ENCODE peak calls at places on chromosomes 2 and 18, in nine cellular contexts. One of them, this sample, is unnamed.

GRCh38 chr2:191728710-191729597 is 51.0 kb downstream of the NABP1 start:
- DNase-seq in tibial nerve: no peak
- DNase-seq in ovary: no peak
- DNase-seq in IMR-90: peak; percentile 49
- DNase-seq in body of pancreas: no peak
- DNase-seq in lower leg skin: no peak
- DNase-seq in heart left ventricle: no peak
- DNase-seq in suprapubic skin: no peak
- DNase-seq in breast epithelium: no peak
- DNase-seq in this sample: no peak

GRCh38 chr2:4221434-4221833 is 518.1 kb downstream of the DCDC2C start:
- DNase-seq in tibial nerve: no peak
- DNase-seq in ovary: no peak
- DNase-seq in IMR-90: no peak
- DNase-seq in body of pancreas: no peak
- DNase-seq in lower leg skin: no peak
- DNase-seq in heart left ventricle: no peak
- DNase-seq in suprapubic skin: no peak
- DNase-seq in breast epithelium: no peak
- DNase-seq in this sample: no peak

GRCh38 chr2:96163768-96164429 is 18.7 kb upstream of the DUSP2 start:
- DNase-seq in tibial nerve: no peak
- DNase-seq in ovary: no peak
- DNase-seq in IMR-90: no peak
- DNase-seq in body of pancreas: no peak
- DNase-seq in lower leg skin: no peak
- DNase-seq in heart left ventricle: no peak
- DNase-seq in suprapubic skin: no peak
- DNase-seq in breast epithelium: no peak
- DNase-seq in this sample: no peak

GRCh38 chr2:212022966-212023365 is 515.6 kb downstream of the ERBB4 start:
- DNase-seq in tibial nerve: no peak
- DNase-seq in ovary: no peak
- DNase-seq in IMR-90: peak; percentile 55
- DNase-seq in body of pancreas: no peak
- DNase-seq in lower leg skin: no peak
- DNase-seq in heart left ventricle: no peak
- DNase-seq in suprapubic skin: no peak
- DNase-seq in breast epithelium: no peak
- DNase-seq in this sample: no peak

GRCh38 chr2:104733544-104733943 is 120.4 kb upstream of the POU3F3 start:
- DNase-seq in tibial nerve: no peak
- DNase-seq in ovary: no peak
- DNase-seq in IMR-90: no peak
- DNase-seq in body of pancreas: peak; percentile 24
- DNase-seq in lower leg skin: no peak
- DNase-seq in heart left ventricle: no peak
- DNase-seq in suprapubic skin: no peak
- DNase-seq in breast epithelium: no peak
- DNase-seq in this sample: no peak

GRCh38 chr2:219475278-219475677 is 23.4 kb upstream of the GMPPA start:
- DNase-seq in tibial nerve: no peak
- DNase-seq in ovary: no peak
- DNase-seq in IMR-90: no peak
- DNase-seq in body of pancreas: no peak
- DNase-seq in lower leg skin: no peak
- DNase-seq in heart left ventricle: no peak
- DNase-seq in suprapubic skin: no peak
- DNase-seq in breast epithelium: no peak
- DNase-seq in this sample: no peak

GRCh38 chr2:29304399-29304798 is 189.2 kb downstream of the CLIP4 start:
- DNase-seq in tibial nerve: no peak
- DNase-seq in ovary: no peak
- DNase-seq in IMR-90: no peak
- DNase-seq in body of pancreas: no peak
- DNase-seq in lower leg skin: no peak
- DNase-seq in heart left ventricle: no peak
- DNase-seq in suprapubic skin: no peak
- DNase-seq in breast epithelium: no peak
- DNase-seq in this sample: peak; percentile 69

GRCh38 chr2:23947350-23947749 is 7.1 kb downstream of the UBXN2A start:
- DNase-seq in tibial nerve: no peak
- DNase-seq in ovary: no peak
- DNase-seq in IMR-90: no peak
- DNase-seq in body of pancreas: no peak
- DNase-seq in lower leg skin: no peak
- DNase-seq in heart left ventricle: no peak
- DNase-seq in suprapubic skin: no peak
- DNase-seq in breast epithelium: no peak
- DNase-seq in this sample: no peak

GRCh38 chr2:156589381-156590079 is 153.4 kb downstream of the GPD2 start:
- DNase-seq in tibial nerve: no peak
- DNase-seq in ovary: peak; percentile 25
- DNase-seq in IMR-90: peak; percentile 62
- DNase-seq in body of pancreas: peak; percentile 35
- DNase-seq in lower leg skin: no peak
- DNase-seq in heart left ventricle: peak; percentile 6
- DNase-seq in suprapubic skin: no peak
- DNase-seq in breast epithelium: no peak
- DNase-seq in this sample: peak; percentile 21

GRCh38 chr2:8582850-8583399 is 98.9 kb upstream of the ID2 start:
- DNase-seq in tibial nerve: no peak
- DNase-seq in ovary: no peak
- DNase-seq in IMR-90: no peak
- DNase-seq in body of pancreas: no peak
- DNase-seq in lower leg skin: no peak
- DNase-seq in heart left ventricle: no peak
- DNase-seq in suprapubic skin: peak; percentile 71
- DNase-seq in breast epithelium: no peak
- DNase-seq in this sample: no peak

GRCh38 chr2:217804338-217804737 is 198.5 kb downstream of the TNS1 start:
- DNase-seq in tibial nerve: no peak
- DNase-seq in ovary: peak; percentile 46
- DNase-seq in IMR-90: no peak
- DNase-seq in body of pancreas: no peak
- DNase-seq in lower leg skin: no peak
- DNase-seq in heart left ventricle: no peak
- DNase-seq in suprapubic skin: no peak
- DNase-seq in breast epithelium: no peak
- DNase-seq in this sample: peak; percentile 51

GRCh38 chr2:36489296-36489695 is 108.7 kb downstream of the FEZ2 start:
- DNase-seq in tibial nerve: no peak
- DNase-seq in ovary: no peak
- DNase-seq in IMR-90: peak; percentile 78
- DNase-seq in body of pancreas: no peak
- DNase-seq in lower leg skin: no peak
- DNase-seq in heart left ventricle: no peak
- DNase-seq in suprapubic skin: no peak
- DNase-seq in breast epithelium: no peak
- DNase-seq in this sample: no peak

GRCh38 chr2:36484454-36484853 is 113.5 kb downstream of the FEZ2 start:
- DNase-seq in tibial nerve: no peak
- DNase-seq in ovary: no peak
- DNase-seq in IMR-90: no peak
- DNase-seq in body of pancreas: no peak
- DNase-seq in lower leg skin: no peak
- DNase-seq in heart left ventricle: no peak
- DNase-seq in suprapubic skin: no peak
- DNase-seq in breast epithelium: no peak
- DNase-seq in this sample: no peak

GRCh38 chr2:36485521-36485920 is 112.4 kb downstream of the FEZ2 start:
- DNase-seq in tibial nerve: no peak
- DNase-seq in ovary: no peak
- DNase-seq in IMR-90: peak; percentile 94
- DNase-seq in body of pancreas: peak; percentile 22
- DNase-seq in lower leg skin: no peak
- DNase-seq in heart left ventricle: no peak
- DNase-seq in suprapubic skin: no peak
- DNase-seq in breast epithelium: no peak
- DNase-seq in this sample: peak; percentile 20

GRCh38 chr2:36487947-36488346 is 110.0 kb downstream of the FEZ2 start:
- DNase-seq in tibial nerve: no peak
- DNase-seq in ovary: no peak
- DNase-seq in IMR-90: no peak
- DNase-seq in body of pancreas: no peak
- DNase-seq in lower leg skin: no peak
- DNase-seq in heart left ventricle: no peak
- DNase-seq in suprapubic skin: no peak
- DNase-seq in breast epithelium: no peak
- DNase-seq in this sample: no peak

GRCh38 chr2:36486546-36487044 is 111.4 kb downstream of the FEZ2 start:
- DNase-seq in tibial nerve: no peak
- DNase-seq in ovary: no peak
- DNase-seq in IMR-90: peak; percentile 82
- DNase-seq in body of pancreas: no peak
- DNase-seq in lower leg skin: no peak
- DNase-seq in heart left ventricle: no peak
- DNase-seq in suprapubic skin: no peak
- DNase-seq in breast epithelium: no peak
- DNase-seq in this sample: no peak
- TF ChIP-seq POLR2A in tibial nerve: no peak
- TF ChIP-seq POLR2A in ovary: no peak
- TF ChIP-seq POLR2A in IMR-90: no peak
- TF ChIP-seq POLR2A in body of pancreas: no peak
- TF ChIP-seq POLR2A in lower leg skin: no peak
- TF ChIP-seq POLR2A in heart left ventricle: no peak
- TF ChIP-seq POLR2A in suprapubic skin: no peak
- TF ChIP-seq POLR2A in breast epithelium: no peak
- TF ChIP-seq POLR2A in this sample: no peak

DNA sequence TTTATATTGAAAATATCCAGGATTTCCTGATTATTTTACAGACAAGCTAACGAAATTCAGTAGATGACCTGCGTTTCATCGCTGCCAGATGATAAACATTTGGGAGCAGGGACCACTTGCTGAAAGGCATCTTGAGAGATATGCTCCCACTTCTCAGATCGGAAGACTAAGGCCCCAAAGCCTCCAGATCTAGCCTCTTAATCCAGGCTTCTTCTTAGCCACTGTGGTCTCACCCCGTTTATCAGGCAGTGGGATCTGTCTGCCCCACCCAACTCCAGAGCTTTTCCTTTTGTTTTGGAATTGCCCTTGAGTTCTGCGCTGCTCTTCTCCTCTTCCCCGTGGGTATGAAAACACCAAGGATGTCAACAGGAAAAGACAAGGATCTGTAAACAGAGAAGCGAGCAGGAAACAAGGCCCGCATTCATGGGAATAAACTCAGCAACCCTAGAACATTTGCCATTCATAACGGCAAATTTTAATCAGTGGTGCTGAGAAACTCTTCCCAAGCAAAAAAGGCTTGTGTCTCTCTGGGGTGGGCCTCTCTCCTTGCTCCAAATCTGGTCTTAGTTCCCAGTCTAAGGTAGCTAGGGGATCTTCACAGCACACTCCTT is 21.4 kb downstream of the MYL12B start:
- DNase-seq in tibial nerve: no peak
- DNase-seq in ovary: no peak
- DNase-seq in IMR-90: no peak
- DNase-seq in body of pancreas: no peak
- DNase-seq in lower leg skin: no peak
- DNase-seq in heart left ventricle: no peak
- DNase-seq in suprapubic skin: no peak
- DNase-seq in breast epithelium: no peak
- DNase-seq in this sample: no peak
- H3K4me3 ChIP-seq in tibial nerve: no peak overlapping the region
- H3K4me3 ChIP-seq in ovary: no peak overlapping the region
- H3K4me3 ChIP-seq in IMR-90: no peak overlapping the region
- H3K4me3 ChIP-seq in body of pancreas: no peak overlapping the region
- H3K4me3 ChIP-seq in lower leg skin: no peak overlapping the region
- H3K4me3 ChIP-seq in heart left ventricle: peak overlapping the region; percentile 34
- H3K4me3 ChIP-seq in suprapubic skin: no peak overlapping the region
- H3K4me3 ChIP-seq in breast epithelium: no peak overlapping the region
- H3K4me3 ChIP-seq in this sample: no peak overlapping the region

GRCh38 chr2:202574541-202574940 is 60.2 kb upstream of the FAM117B start:
- DNase-seq in tibial nerve: no peak
- DNase-seq in ovary: no peak
- DNase-seq in IMR-90: peak; percentile 10
- DNase-seq in body of pancreas: no peak
- DNase-seq in lower leg skin: no peak
- DNase-seq in heart left ventricle: no peak
- DNase-seq in suprapubic skin: no peak
- DNase-seq in breast epithelium: no peak
- DNase-seq in this sample: no peak

DNA sequence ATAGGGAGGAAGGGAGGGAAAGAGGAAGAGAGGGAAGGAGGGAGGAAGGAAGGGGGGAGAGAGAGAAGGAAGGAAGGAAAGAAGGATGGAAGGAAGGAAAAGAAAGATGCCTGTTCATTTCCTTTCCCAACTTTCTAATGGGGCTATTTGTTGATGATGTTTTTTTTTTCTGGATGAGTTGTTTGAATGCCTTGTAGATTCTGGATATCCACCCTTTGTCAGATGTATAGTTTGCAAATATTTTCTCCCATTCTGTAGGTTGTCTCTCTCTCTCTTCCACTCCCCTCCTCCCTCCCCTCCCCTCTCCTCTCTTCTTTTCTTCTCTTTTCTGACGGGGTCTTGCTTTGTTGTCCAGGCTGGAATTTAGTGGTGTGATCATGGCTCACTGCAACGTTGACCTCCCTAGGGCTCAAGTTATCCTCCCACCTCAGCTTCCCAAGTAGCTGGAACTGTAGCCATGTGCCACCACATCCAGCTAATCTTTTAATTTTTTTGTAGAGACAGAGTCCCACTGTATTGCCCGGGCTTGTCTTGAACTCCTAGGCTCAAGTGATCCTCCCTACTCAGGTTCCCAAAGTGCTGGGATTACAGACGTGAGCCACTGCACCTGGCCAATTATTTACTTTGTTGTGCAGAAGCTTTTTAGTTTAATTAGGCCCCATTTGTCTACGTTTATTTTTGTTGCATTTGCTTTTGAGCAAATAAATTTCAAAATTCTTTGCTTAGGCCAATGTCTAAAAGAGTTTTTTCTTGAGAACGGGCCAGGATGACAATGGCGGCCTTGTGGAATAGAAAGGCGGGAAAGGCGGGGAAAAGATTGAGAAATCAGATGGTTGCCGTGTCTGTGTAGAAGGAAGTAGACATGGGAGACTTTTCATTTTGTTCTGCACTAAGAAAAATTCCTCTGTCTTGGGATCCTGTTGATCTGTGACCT is 57.3 kb upstream of the FAM117B start:
- DNase-seq in tibial nerve: no peak
- DNase-seq in ovary: no peak
- DNase-seq in IMR-90: no peak
- DNase-seq in body of pancreas: no peak
- DNase-seq in lower leg skin: no peak
- DNase-seq in heart left ventricle: no peak
- DNase-seq in suprapubic skin: no peak
- DNase-seq in breast epithelium: no peak
- DNase-seq in this sample: no peak
- TF ChIP-seq POLR2A in tibial nerve: no peak
- TF ChIP-seq POLR2A in ovary: no peak
- TF ChIP-seq POLR2A in IMR-90: no peak
- TF ChIP-seq POLR2A in body of pancreas: no peak
- TF ChIP-seq POLR2A in lower leg skin: no peak
- TF ChIP-seq POLR2A in heart left ventricle: no peak
- TF ChIP-seq POLR2A in suprapubic skin: no peak
- TF ChIP-seq POLR2A in breast epithelium: no peak
- TF ChIP-seq POLR2A in this sample: no peak

GRCh38 chr2:207473203-207473865 is 56.4 kb upstream of the CREB1 start:
- DNase-seq in tibial nerve: no peak
- DNase-seq in ovary: peak; percentile 35
- DNase-seq in IMR-90: peak; percentile 88
- DNase-seq in body of pancreas: peak; percentile 28
- DNase-seq in lower leg skin: peak; percentile 36
- DNase-seq in heart left ventricle: peak; percentile 47
- DNase-seq in suprapubic skin: no peak
- DNase-seq in breast epithelium: no peak
- DNase-seq in this sample: peak; percentile 59
- H3K4me3 ChIP-seq in tibial nerve: no peak overlapping the region
- H3K4me3 ChIP-seq in ovary: no peak overlapping the region
- H3K4me3 ChIP-seq in IMR-90: peak overlapping the region; percentile 14
- H3K4me3 ChIP-seq in body of pancreas: no peak overlapping the region
- H3K4me3 ChIP-seq in lower leg skin: no peak overlapping the region
- H3K4me3 ChIP-seq in heart left ventricle: no peak overlapping the region
- H3K4me3 ChIP-seq in suprapubic skin: no peak overlapping the region
- H3K4me3 ChIP-seq in breast epithelium: no peak overlapping the region
- H3K4me3 ChIP-seq in this sample: no peak overlapping the region